ENCODE peak calls at places on chromosomes 16 and 17, in ten cellular contexts. One of them, this sample, is unnamed.

GRCh38 chr17:76537578-76538280 is at the start of gene CYGB:
- DNase-seq in cardiac fibroblast: peak
- DNase-seq in stimulated activated effector memory CD8-positive, alpha-beta T cell treated with anti-CD3 and anti-CD28 coated beads, Interleukin-12 subunit alpha, Interleukin-12 subunit beta, amount 100 ng/mL, for 72 hours: no peak
- DNase-seq in AG20443: no peak
- DNase-seq in GM12891: no peak
- DNase-seq in testis: no peak
- DNase-seq in stimulated activated naive CD8-positive, alpha-beta T cell treated with anti-CD3 and anti-CD28 coated beads, Interleukin-15, Interleukin-2, amounts not matched to agents 100 U/mL and 50 U/mL, for 24 hours: no peak
- DNase-seq in esophagus squamous epithelium: no peak
- DNase-seq in nephron progenitor cell: peak
- DNase-seq in progenitor cell of endocrine pancreas: no peak
- DNase-seq in this sample: no peak

GRCh38 chr17:50149425-50150353 is 788 bp downstream of the PPP1R9B start:
- DNase-seq in cardiac fibroblast: peak
- DNase-seq in stimulated activated effector memory CD8-positive, alpha-beta T cell treated with anti-CD3 and anti-CD28 coated beads, Interleukin-12 subunit alpha, Interleukin-12 subunit beta, amount 100 ng/mL, for 72 hours: peak
- DNase-seq in AG20443: peak
- DNase-seq in GM12891: no peak
- DNase-seq in testis: no peak
- DNase-seq in stimulated activated naive CD8-positive, alpha-beta T cell treated with anti-CD3 and anti-CD28 coated beads, Interleukin-15, Interleukin-2, amounts not matched to agents 100 U/mL and 50 U/mL, for 24 hours: peak
- DNase-seq in esophagus squamous epithelium: no peak
- DNase-seq in nephron progenitor cell: peak
- DNase-seq in progenitor cell of endocrine pancreas: peak
- DNase-seq in this sample: no peak

GRCh38 chr16:11032922-11033291 is 88.5 kb downstream of the CLEC16A start:
- DNase-seq in cardiac fibroblast: peak
- DNase-seq in stimulated activated effector memory CD8-positive, alpha-beta T cell treated with anti-CD3 and anti-CD28 coated beads, Interleukin-12 subunit alpha, Interleukin-12 subunit beta, amount 100 ng/mL, for 72 hours: no peak
- DNase-seq in AG20443: peak
- DNase-seq in GM12891: no peak
- DNase-seq in testis: peak
- DNase-seq in stimulated activated naive CD8-positive, alpha-beta T cell treated with anti-CD3 and anti-CD28 coated beads, Interleukin-15, Interleukin-2, amounts not matched to agents 100 U/mL and 50 U/mL, for 24 hours: no peak
- DNase-seq in esophagus squamous epithelium: no peak
- DNase-seq in nephron progenitor cell: no peak
- DNase-seq in progenitor cell of endocrine pancreas: no peak
- DNase-seq in this sample: no peak

GRCh38 chr16:67430504-67431076 is 331 bp upstream of the HSD11B2 start:
- DNase-seq in cardiac fibroblast: no peak
- DNase-seq in stimulated activated effector memory CD8-positive, alpha-beta T cell treated with anti-CD3 and anti-CD28 coated beads, Interleukin-12 subunit alpha, Interleukin-12 subunit beta, amount 100 ng/mL, for 72 hours: peak
- DNase-seq in AG20443: no peak
- DNase-seq in GM12891: no peak
- DNase-seq in testis: no peak
- DNase-seq in stimulated activated naive CD8-positive, alpha-beta T cell treated with anti-CD3 and anti-CD28 coated beads, Interleukin-15, Interleukin-2, amounts not matched to agents 100 U/mL and 50 U/mL, for 24 hours: peak
- DNase-seq in esophagus squamous epithelium: no peak
- DNase-seq in nephron progenitor cell: peak
- DNase-seq in progenitor cell of endocrine pancreas: peak
- DNase-seq in this sample: no peak

GRCh38 chr16:69531988-69532387 is 33.8 kb upstream of the NFAT5 start:
- DNase-seq in cardiac fibroblast: no peak
- DNase-seq in stimulated activated effector memory CD8-positive, alpha-beta T cell treated with anti-CD3 and anti-CD28 coated beads, Interleukin-12 subunit alpha, Interleukin-12 subunit beta, amount 100 ng/mL, for 72 hours: no peak
- DNase-seq in AG20443: no peak
- DNase-seq in GM12891: no peak
- DNase-seq in testis: no peak
- DNase-seq in stimulated activated naive CD8-positive, alpha-beta T cell treated with anti-CD3 and anti-CD28 coated beads, Interleukin-15, Interleukin-2, amounts not matched to agents 100 U/mL and 50 U/mL, for 24 hours: no peak
- DNase-seq in esophagus squamous epithelium: no peak
- DNase-seq in nephron progenitor cell: no peak
- DNase-seq in progenitor cell of endocrine pancreas: no peak
- DNase-seq in this sample: no peak

GRCh38 chr17:48389903-48390302 is 40.1 kb downstream of the SKAP1 start:
- DNase-seq in cardiac fibroblast: no peak
- DNase-seq in stimulated activated effector memory CD8-positive, alpha-beta T cell treated with anti-CD3 and anti-CD28 coated beads, Interleukin-12 subunit alpha, Interleukin-12 subunit beta, amount 100 ng/mL, for 72 hours: no peak
- DNase-seq in AG20443: no peak
- DNase-seq in GM12891: no peak
- DNase-seq in testis: no peak
- DNase-seq in stimulated activated naive CD8-positive, alpha-beta T cell treated with anti-CD3 and anti-CD28 coated beads, Interleukin-15, Interleukin-2, amounts not matched to agents 100 U/mL and 50 U/mL, for 24 hours: no peak
- DNase-seq in esophagus squamous epithelium: no peak
- DNase-seq in nephron progenitor cell: no peak
- DNase-seq in progenitor cell of endocrine pancreas: no peak
- DNase-seq in this sample: no peak

GRCh38 chr16:87391324-87391949 is 699 bp upstream of the MAP1LC3B start:
- DNase-seq in cardiac fibroblast: peak
- DNase-seq in stimulated activated effector memory CD8-positive, alpha-beta T cell treated with anti-CD3 and anti-CD28 coated beads, Interleukin-12 subunit alpha, Interleukin-12 subunit beta, amount 100 ng/mL, for 72 hours: no peak
- DNase-seq in AG20443: no peak
- DNase-seq in GM12891: no peak
- DNase-seq in testis: peak
- DNase-seq in stimulated activated naive CD8-positive, alpha-beta T cell treated with anti-CD3 and anti-CD28 coated beads, Interleukin-15, Interleukin-2, amounts not matched to agents 100 U/mL and 50 U/mL, for 24 hours: no peak
- DNase-seq in esophagus squamous epithelium: no peak
- DNase-seq in nephron progenitor cell: peak
- DNase-seq in progenitor cell of endocrine pancreas: peak
- DNase-seq in this sample: no peak

GRCh38 chr16:88334517-88335149 is 48.1 kb upstream of the ZNF469 start:
- DNase-seq in cardiac fibroblast: no peak
- DNase-seq in stimulated activated effector memory CD8-positive, alpha-beta T cell treated with anti-CD3 and anti-CD28 coated beads, Interleukin-12 subunit alpha, Interleukin-12 subunit beta, amount 100 ng/mL, for 72 hours: no peak
- DNase-seq in AG20443: no peak
- DNase-seq in GM12891: no peak
- DNase-seq in testis: no peak
- DNase-seq in stimulated activated naive CD8-positive, alpha-beta T cell treated with anti-CD3 and anti-CD28 coated beads, Interleukin-15, Interleukin-2, amounts not matched to agents 100 U/mL and 50 U/mL, for 24 hours: no peak
- DNase-seq in esophagus squamous epithelium: no peak
- DNase-seq in nephron progenitor cell: no peak
- DNase-seq in progenitor cell of endocrine pancreas: no peak
- DNase-seq in this sample: no peak

GRCh38 chr16:15450624-15451023 is 16.2 kb downstream of the BMERB1 start:
- DNase-seq in cardiac fibroblast: no peak
- DNase-seq in stimulated activated effector memory CD8-positive, alpha-beta T cell treated with anti-CD3 and anti-CD28 coated beads, Interleukin-12 subunit alpha, Interleukin-12 subunit beta, amount 100 ng/mL, for 72 hours: no peak
- DNase-seq in AG20443: peak
- DNase-seq in GM12891: no peak
- DNase-seq in testis: no peak
- DNase-seq in stimulated activated naive CD8-positive, alpha-beta T cell treated with anti-CD3 and anti-CD28 coated beads, Interleukin-15, Interleukin-2, amounts not matched to agents 100 U/mL and 50 U/mL, for 24 hours: no peak
- DNase-seq in esophagus squamous epithelium: no peak
- DNase-seq in nephron progenitor cell: no peak
- DNase-seq in progenitor cell of endocrine pancreas: no peak
- DNase-seq in this sample: no peak

GRCh38 chr16:55821210-55821609 is 11.7 kb downstream of the CES1 start:
- DNase-seq in cardiac fibroblast: no peak
- DNase-seq in stimulated activated effector memory CD8-positive, alpha-beta T cell treated with anti-CD3 and anti-CD28 coated beads, Interleukin-12 subunit alpha, Interleukin-12 subunit beta, amount 100 ng/mL, for 72 hours: no peak
- DNase-seq in AG20443: no peak
- DNase-seq in GM12891: no peak
- DNase-seq in testis: no peak
- DNase-seq in stimulated activated naive CD8-positive, alpha-beta T cell treated with anti-CD3 and anti-CD28 coated beads, Interleukin-15, Interleukin-2, amounts not matched to agents 100 U/mL and 50 U/mL, for 24 hours: no peak
- DNase-seq in esophagus squamous epithelium: no peak
- DNase-seq in nephron progenitor cell: no peak
- DNase-seq in progenitor cell of endocrine pancreas: no peak
- DNase-seq in this sample: no peak

GRCh38 chr17:50950002-50950877 is 84.1 kb upstream of the TOB1 start:
- DNase-seq in cardiac fibroblast: peak
- DNase-seq in stimulated activated effector memory CD8-positive, alpha-beta T cell treated with anti-CD3 and anti-CD28 coated beads, Interleukin-12 subunit alpha, Interleukin-12 subunit beta, amount 100 ng/mL, for 72 hours: peak
- DNase-seq in AG20443: peak
- DNase-seq in GM12891: peak
- DNase-seq in testis: peak
- DNase-seq in stimulated activated naive CD8-positive, alpha-beta T cell treated with anti-CD3 and anti-CD28 coated beads, Interleukin-15, Interleukin-2, amounts not matched to agents 100 U/mL and 50 U/mL, for 24 hours: peak
- DNase-seq in esophagus squamous epithelium: peak
- DNase-seq in nephron progenitor cell: peak
- DNase-seq in progenitor cell of endocrine pancreas: peak
- DNase-seq in this sample: peak

GRCh38 chr17:81858967-81859905 is 1.1 kb downstream of the P4HB start:
- DNase-seq in cardiac fibroblast: peak
- DNase-seq in stimulated activated effector memory CD8-positive, alpha-beta T cell treated with anti-CD3 and anti-CD28 coated beads, Interleukin-12 subunit alpha, Interleukin-12 subunit beta, amount 100 ng/mL, for 72 hours: no peak
- DNase-seq in AG20443: no peak
- DNase-seq in GM12891: no peak
- DNase-seq in testis: no peak
- DNase-seq in stimulated activated naive CD8-positive, alpha-beta T cell treated with anti-CD3 and anti-CD28 coated beads, Interleukin-15, Interleukin-2, amounts not matched to agents 100 U/mL and 50 U/mL, for 24 hours: no peak
- DNase-seq in esophagus squamous epithelium: no peak
- DNase-seq in nephron progenitor cell: no peak
- DNase-seq in progenitor cell of endocrine pancreas: no peak
- DNase-seq in this sample: no peak

GRCh38 chr16:79800016-79800608 is 199.6 kb upstream of the MAF start:
- DNase-seq in cardiac fibroblast: no peak
- DNase-seq in stimulated activated effector memory CD8-positive, alpha-beta T cell treated with anti-CD3 and anti-CD28 coated beads, Interleukin-12 subunit alpha, Interleukin-12 subunit beta, amount 100 ng/mL, for 72 hours: no peak
- DNase-seq in AG20443: no peak
- DNase-seq in GM12891: no peak
- DNase-seq in testis: no peak
- DNase-seq in stimulated activated naive CD8-positive, alpha-beta T cell treated with anti-CD3 and anti-CD28 coated beads, Interleukin-15, Interleukin-2, amounts not matched to agents 100 U/mL and 50 U/mL, for 24 hours: no peak
- DNase-seq in esophagus squamous epithelium: no peak
- DNase-seq in nephron progenitor cell: no peak
- DNase-seq in progenitor cell of endocrine pancreas: no peak
- DNase-seq in this sample: no peak

GRCh38 chr16:57092786-57093301 is 461 bp downstream of the CPNE2 start:
- DNase-seq in cardiac fibroblast: peak
- DNase-seq in stimulated activated effector memory CD8-positive, alpha-beta T cell treated with anti-CD3 and anti-CD28 coated beads, Interleukin-12 subunit alpha, Interleukin-12 subunit beta, amount 100 ng/mL, for 72 hours: peak
- DNase-seq in AG20443: peak
- DNase-seq in GM12891: peak
- DNase-seq in testis: peak
- DNase-seq in stimulated activated naive CD8-positive, alpha-beta T cell treated with anti-CD3 and anti-CD28 coated beads, Interleukin-15, Interleukin-2, amounts not matched to agents 100 U/mL and 50 U/mL, for 24 hours: peak
- DNase-seq in esophagus squamous epithelium: no peak
- DNase-seq in nephron progenitor cell: peak
- DNase-seq in progenitor cell of endocrine pancreas: peak
- DNase-seq in this sample: no peak

GRCh38 chr16:57624806-57625500 is 3.5 kb upstream of the ADGRG1 start:
- DNase-seq in cardiac fibroblast: no peak
- DNase-seq in stimulated activated effector memory CD8-positive, alpha-beta T cell treated with anti-CD3 and anti-CD28 coated beads, Interleukin-12 subunit alpha, Interleukin-12 subunit beta, amount 100 ng/mL, for 72 hours: no peak
- DNase-seq in AG20443: no peak
- DNase-seq in GM12891: no peak
- DNase-seq in testis: no peak
- DNase-seq in stimulated activated naive CD8-positive, alpha-beta T cell treated with anti-CD3 and anti-CD28 coated beads, Interleukin-15, Interleukin-2, amounts not matched to agents 100 U/mL and 50 U/mL, for 24 hours: no peak
- DNase-seq in esophagus squamous epithelium: no peak
- DNase-seq in nephron progenitor cell: no peak
- DNase-seq in progenitor cell of endocrine pancreas: no peak
- DNase-seq in this sample: no peak

GRCh38 chr16:55976815-55977214 is 101.6 kb upstream of the CES5A start:
- DNase-seq in cardiac fibroblast: no peak
- DNase-seq in stimulated activated effector memory CD8-positive, alpha-beta T cell treated with anti-CD3 and anti-CD28 coated beads, Interleukin-12 subunit alpha, Interleukin-12 subunit beta, amount 100 ng/mL, for 72 hours: no peak
- DNase-seq in AG20443: no peak
- DNase-seq in GM12891: no peak
- DNase-seq in testis: no peak
- DNase-seq in stimulated activated naive CD8-positive, alpha-beta T cell treated with anti-CD3 and anti-CD28 coated beads, Interleukin-15, Interleukin-2, amounts not matched to agents 100 U/mL and 50 U/mL, for 24 hours: no peak
- DNase-seq in esophagus squamous epithelium: no peak
- DNase-seq in nephron progenitor cell: no peak
- DNase-seq in progenitor cell of endocrine pancreas: no peak
- DNase-seq in this sample: no peak

GRCh38 chr16:7713244-7713643 is 380.6 kb downstream of the RBFOX1 start:
- DNase-seq in cardiac fibroblast: no peak
- DNase-seq in stimulated activated effector memory CD8-positive, alpha-beta T cell treated with anti-CD3 and anti-CD28 coated beads, Interleukin-12 subunit alpha, Interleukin-12 subunit beta, amount 100 ng/mL, for 72 hours: no peak
- DNase-seq in AG20443: no peak
- DNase-seq in GM12891: no peak
- DNase-seq in testis: no peak
- DNase-seq in stimulated activated naive CD8-positive, alpha-beta T cell treated with anti-CD3 and anti-CD28 coated beads, Interleukin-15, Interleukin-2, amounts not matched to agents 100 U/mL and 50 U/mL, for 24 hours: no peak
- DNase-seq in esophagus squamous epithelium: no peak
- DNase-seq in nephron progenitor cell: no peak
- DNase-seq in progenitor cell of endocrine pancreas: no peak
- DNase-seq in this sample: no peak

GRCh38 chr17:80892019-80892855 is 99.4 kb upstream of the CHMP6 start:
- DNase-seq in cardiac fibroblast: peak
- DNase-seq in stimulated activated effector memory CD8-positive, alpha-beta T cell treated with anti-CD3 and anti-CD28 coated beads, Interleukin-12 subunit alpha, Interleukin-12 subunit beta, amount 100 ng/mL, for 72 hours: peak
- DNase-seq in AG20443: peak
- DNase-seq in GM12891: no peak
- DNase-seq in testis: peak
- DNase-seq in stimulated activated naive CD8-positive, alpha-beta T cell treated with anti-CD3 and anti-CD28 coated beads, Interleukin-15, Interleukin-2, amounts not matched to agents 100 U/mL and 50 U/mL, for 24 hours: peak
- DNase-seq in esophagus squamous epithelium: peak
- DNase-seq in nephron progenitor cell: peak
- DNase-seq in progenitor cell of endocrine pancreas: no peak
- DNase-seq in this sample: peak

GRCh38 chr16:84737192-84737591 is 37.4 kb downstream of the USP10 start:
- DNase-seq in cardiac fibroblast: no peak
- DNase-seq in stimulated activated effector memory CD8-positive, alpha-beta T cell treated with anti-CD3 and anti-CD28 coated beads, Interleukin-12 subunit alpha, Interleukin-12 subunit beta, amount 100 ng/mL, for 72 hours: no peak
- DNase-seq in AG20443: no peak
- DNase-seq in GM12891: no peak
- DNase-seq in testis: no peak
- DNase-seq in stimulated activated naive CD8-positive, alpha-beta T cell treated with anti-CD3 and anti-CD28 coated beads, Interleukin-15, Interleukin-2, amounts not matched to agents 100 U/mL and 50 U/mL, for 24 hours: no peak
- DNase-seq in esophagus squamous epithelium: no peak
- DNase-seq in nephron progenitor cell: no peak
- DNase-seq in progenitor cell of endocrine pancreas: no peak
- DNase-seq in this sample: no peak

GRCh38 chr16:67244387-67245188 is 2.7 kb downstream of the FHOD1 start:
- DNase-seq in cardiac fibroblast: peak
- DNase-seq in stimulated activated effector memory CD8-positive, alpha-beta T cell treated with anti-CD3 and anti-CD28 coated beads, Interleukin-12 subunit alpha, Interleukin-12 subunit beta, amount 100 ng/mL, for 72 hours: peak
- DNase-seq in AG20443: peak
- DNase-seq in GM12891: peak
- DNase-seq in testis: peak
- DNase-seq in stimulated activated naive CD8-positive, alpha-beta T cell treated with anti-CD3 and anti-CD28 coated beads, Interleukin-15, Interleukin-2, amounts not matched to agents 100 U/mL and 50 U/mL, for 24 hours: peak
- DNase-seq in esophagus squamous epithelium: peak
- DNase-seq in nephron progenitor cell: no peak
- DNase-seq in progenitor cell of endocrine pancreas: no peak
- DNase-seq in this sample: peak

GRCh38 chr17:47731396-47731795 is 1.6 kb upstream of the TBX21 start:
- DNase-seq in cardiac fibroblast: no peak
- DNase-seq in stimulated activated effector memory CD8-positive, alpha-beta T cell treated with anti-CD3 and anti-CD28 coated beads, Interleukin-12 subunit alpha, Interleukin-12 subunit beta, amount 100 ng/mL, for 72 hours: no peak
- DNase-seq in AG20443: no peak
- DNase-seq in GM12891: no peak
- DNase-seq in testis: no peak
- DNase-seq in stimulated activated naive CD8-positive, alpha-beta T cell treated with anti-CD3 and anti-CD28 coated beads, Interleukin-15, Interleukin-2, amounts not matched to agents 100 U/mL and 50 U/mL, for 24 hours: peak
- DNase-seq in esophagus squamous epithelium: no peak
- DNase-seq in nephron progenitor cell: no peak
- DNase-seq in progenitor cell of endocrine pancreas: no peak
- DNase-seq in this sample: no peak